ENCODE peak calls at places on chromosomes 2 and 18, in seven cellular contexts. One of them, this sample, is unnamed.

GRCh38 chr2:46352621-46353020 is 55.4 kb downstream of the EPAS1 start:
- DNase-seq in A172: no peak
- DNase-seq in coronary artery: no peak
- DNase-seq in 8988T: no peak
- DNase-seq in A549: no peak
- DNase-seq in EH: no peak
- DNase-seq in kidney tubule cell: no peak
- DNase-seq in this sample: no peak

GRCh38 chr2:25030702-25031101 is 11.2 kb upstream of the EFR3B start:
- DNase-seq in A549: no peak
- DNase-seq in coronary artery: no peak
- DNase-seq in EH: peak; percentile 46
- DNase-seq in 8988T: no peak
- DNase-seq in kidney tubule cell: peak; percentile 24
- DNase-seq in A172: no peak
- DNase-seq in this sample: no peak

GRCh38 chr18:3652380-3653262 is 202.6 kb downstream of the TGIF1 start:
- DNase-seq in 8988T: peak; percentile 56
- DNase-seq in A172: peak; percentile 100
- DNase-seq in kidney tubule cell: peak; percentile 91
- DNase-seq in EH: peak; percentile 98
- DNase-seq in coronary artery: peak; percentile 89
- DNase-seq in A549: peak; percentile 99
- DNase-seq in this sample: peak; percentile 95

GRCh38 chr2:69618362-69618761 is 25.2 kb downstream of the AAK1 start:
- DNase-seq in coronary artery: no peak
- DNase-seq in kidney tubule cell: peak; percentile 52
- DNase-seq in 8988T: no peak
- DNase-seq in A172: no peak
- DNase-seq in EH: no peak
- DNase-seq in A549: no peak
- DNase-seq in this sample: no peak

GRCh38 chr2:58539973-58540372 is 298.8 kb upstream of the FANCL start:
- DNase-seq in EH: peak; percentile 9
- DNase-seq in 8988T: no peak
- DNase-seq in coronary artery: no peak
- DNase-seq in A172: peak; percentile 42
- DNase-seq in kidney tubule cell: peak; percentile 26
- DNase-seq in A549: peak; percentile 51
- DNase-seq in this sample: no peak

GRCh38 chr2:160105366-160105765 is 43.0 kb upstream of the PLA2R1 start:
- DNase-seq in A172: no peak
- DNase-seq in kidney tubule cell: no peak
- DNase-seq in 8988T: no peak
- DNase-seq in EH: no peak
- DNase-seq in A549: no peak
- DNase-seq in coronary artery: no peak
- DNase-seq in this sample: no peak

GRCh38 chr2:120729410-120730052 is 6.1 kb upstream of the GLI2 start:
- DNase-seq in A549: peak; percentile 83
- DNase-seq in 8988T: no peak
- DNase-seq in A172: peak; percentile 87
- DNase-seq in coronary artery: peak; percentile 19
- DNase-seq in kidney tubule cell: peak; percentile 46
- DNase-seq in EH: peak; percentile 88
- DNase-seq in this sample: no peak

GRCh38 chr2:73293534-73294171 is at the start of gene EGR4:
- DNase-seq in 8988T: peak; percentile 100
- DNase-seq in A172: peak; percentile 75
- DNase-seq in kidney tubule cell: peak; percentile 64
- DNase-seq in coronary artery: no peak
- DNase-seq in EH: peak; percentile 65
- DNase-seq in A549: peak; percentile 89
- DNase-seq in this sample: no peak

GRCh38 chr2:50529600-50530218 is 502.2 kb downstream of the NRXN1 start:
- DNase-seq in 8988T: no peak
- DNase-seq in A549: peak; percentile 41
- DNase-seq in kidney tubule cell: peak; percentile 43
- DNase-seq in EH: peak; percentile 39
- DNase-seq in coronary artery: no peak
- DNase-seq in A172: peak; percentile 54
- DNase-seq in this sample: peak; percentile 14

GRCh38 chr18:78986018-78986481 is 6.4 kb downstream of the SALL3 start:
- DNase-seq in EH: no peak
- DNase-seq in A172: no peak
- DNase-seq in A549: peak; percentile 21
- DNase-seq in 8988T: no peak
- DNase-seq in coronary artery: no peak
- DNase-seq in kidney tubule cell: peak; percentile 22
- DNase-seq in this sample: no peak

GRCh38 chr2:175575346-175576258 is 394.1 kb upstream of the ATP5MC3 start:
- DNase-seq in A172: no peak
- DNase-seq in coronary artery: no peak
- DNase-seq in kidney tubule cell: peak; percentile 1
- DNase-seq in 8988T: no peak
- DNase-seq in EH: no peak
- DNase-seq in A549: no peak
- DNase-seq in this sample: no peak

GRCh38 chr2:229562472-229563127 is 151.8 kb downstream of the DNER start:
- DNase-seq in coronary artery: no peak
- DNase-seq in kidney tubule cell: no peak
- DNase-seq in 8988T: no peak
- DNase-seq in EH: no peak
- DNase-seq in A172: no peak
- DNase-seq in A549: no peak
- DNase-seq in this sample: no peak

GRCh38 chr2:136029149-136029548 is 43.7 kb upstream of the DARS1 start:
- DNase-seq in A549: no peak
- DNase-seq in 8988T: no peak
- DNase-seq in kidney tubule cell: no peak
- DNase-seq in A172: no peak
- DNase-seq in EH: no peak
- DNase-seq in coronary artery: no peak
- DNase-seq in this sample: no peak

GRCh38 chr2:56183643-56184499 is at the start of gene CCDC85A:
- DNase-seq in A172: peak; percentile 83
- DNase-seq in kidney tubule cell: peak; percentile 80
- DNase-seq in A549: peak; percentile 81
- DNase-seq in coronary artery: peak; percentile 84
- DNase-seq in 8988T: peak; percentile 90
- DNase-seq in EH: peak; percentile 86
- DNase-seq in this sample: no peak

GRCh38 chr2:173217106-173217840 is 137.4 kb upstream of the CDCA7 start:
- DNase-seq in EH: no peak
- DNase-seq in kidney tubule cell: peak; percentile 52
- DNase-seq in A549: no peak
- DNase-seq in A172: no peak
- DNase-seq in 8988T: no peak
- DNase-seq in coronary artery: no peak
- DNase-seq in this sample: no peak

GRCh38 chr2:236562434-236562833 is 7.2 kb upstream of the ACKR3 start:
- DNase-seq in A549: peak; percentile 50
- DNase-seq in 8988T: no peak
- DNase-seq in kidney tubule cell: peak; percentile 42
- DNase-seq in coronary artery: no peak
- DNase-seq in A172: peak; percentile 25
- DNase-seq in EH: peak; percentile 20
- DNase-seq in this sample: no peak

GRCh38 chr18:58364867-58365533 is 263.9 kb downstream of the ALPK2 start:
- DNase-seq in EH: peak; percentile 84
- DNase-seq in A172: peak; percentile 44
- DNase-seq in coronary artery: no peak
- DNase-seq in 8988T: no peak
- DNase-seq in A549: no peak
- DNase-seq in kidney tubule cell: peak; percentile 82
- DNase-seq in this sample: no peak

GRCh38 chr18:8375899-8376512 is 233.2 kb upstream of the RAB12 start:
- DNase-seq in EH: no peak
- DNase-seq in A549: no peak
- DNase-seq in coronary artery: peak; percentile 4
- DNase-seq in 8988T: no peak
- DNase-seq in A172: no peak
- DNase-seq in kidney tubule cell: no peak
- DNase-seq in this sample: no peak

GRCh38 chr2:72147303-72147970 is at the start of gene CYP26B1:
- DNase-seq in A172: no peak
- DNase-seq in 8988T: no peak
- DNase-seq in kidney tubule cell: no peak
- DNase-seq in A549: no peak
- DNase-seq in coronary artery: peak; percentile 74
- DNase-seq in EH: no peak
- DNase-seq in this sample: no peak

GRCh38 chr2:72133721-72134407 is 13.8 kb downstream of the CYP26B1 start:
- DNase-seq in 8988T: no peak
- DNase-seq in A172: no peak
- DNase-seq in A549: no peak
- DNase-seq in EH: no peak
- DNase-seq in coronary artery: no peak
- DNase-seq in kidney tubule cell: no peak
- DNase-seq in this sample: no peak

GRCh38 chr2:135820003-135820618 is 16.9 kb downstream of the LCT start:
- DNase-seq in coronary artery: no peak
- DNase-seq in A172: peak; percentile 60
- DNase-seq in 8988T: no peak
- DNase-seq in kidney tubule cell: no peak
- DNase-seq in A549: no peak
- DNase-seq in EH: peak; percentile 55
- DNase-seq in this sample: no peak

GRCh38 chr18:58670561-58671121 is 624 bp upstream of the MALT1 start:
- DNase-seq in EH: no peak
- DNase-seq in kidney tubule cell: no peak
- DNase-seq in A172: no peak
- DNase-seq in A549: peak; percentile 8
- DNase-seq in 8988T: no peak
- DNase-seq in coronary artery: no peak
- DNase-seq in this sample: no peak

This sample was measured in glomerular endothelial cell.